ENCODE peak calls at places on chromosome 10, in seven cellular contexts. N is MCF 10A, F is Panc1, K is tibial artery, D is AG04450, M is HFF-Myc, T is fibroblast of mammary gland. J is an unnamed sample.

GRCh38 chr10:43734716-43735115 is 86.0 kb upstream of the ZNF32 start:
- DNase-seq in N (no peak), F (no peak), K (no peak), D (no peak), M (no peak), T (no peak), J (no peak)

GRCh38 chr10:97058521-97058920 is 127.2 kb downstream of the SLIT1 start:
- DNase-seq in N (peak; percentile 43), F (no peak), K (no peak), D (no peak), M (no peak), T (no peak), J (no peak)

GRCh38 chr10:124678566-124679240 is 65.5 kb downstream of the FAM53B start:
- DNase-seq in N (no peak), F (no peak), K (no peak), D (no peak), M (no peak), T (no peak), J (no peak)

GRCh38 chr10:86443069-86443468 is 76.5 kb upstream of the GRID1 start:
- DNase-seq in N (no peak), F (no peak), K (no peak), D (peak; percentile 36), M (no peak), T (peak; percentile 47), J (no peak)

GRCh38 chr10:101566333-101567164 is 21.5 kb downstream of the POLL start:
- DNase-seq in N (no peak), F (no peak), K (peak; percentile 19), D (no peak), M (no peak), T (no peak), J (peak; percentile 49)

GRCh38 chr10:70803768-70804423 is 11.9 kb upstream of the SGPL1 start:
- DNase-seq in N (peak; percentile 90), F (no peak), K (no peak), D (no peak), M (no peak), T (no peak), J (no peak)

GRCh38 chr10:122662231-122662630 is 37.4 kb downstream of the C10orf120 start:
- DNase-seq in N (no peak), F (no peak), K (no peak), D (no peak), M (no peak), T (no peak), J (no peak)

GRCh38 chr10:75982611-75983369 is 551.4 kb downstream of the LRMDA start:
- DNase-seq in N (peak; percentile 22), F (no peak), K (peak; percentile 63), D (no peak), M (no peak), T (peak; percentile 87), J (no peak)

GRCh38 chr10:30027057-30028005 is 32.1 kb downstream of the JCAD start:
- DNase-seq in N (peak; percentile 88), F (no peak), K (no peak), D (no peak), M (no peak), T (no peak), J (no peak)

GRCh38 chr10:70125918-70126590 is 6.6 kb downstream of the AIFM2 start:
- DNase-seq in N (no peak), F (no peak), K (no peak), D (no peak), M (no peak), T (no peak), J (no peak)

GRCh38 chr10:100895346-100895745 is 17.4 kb upstream of the SLF2 start:
- DNase-seq in N (no peak), F (no peak), K (no peak), D (no peak), M (no peak), T (no peak), J (no peak)

GRCh38 chr10:86960003-86960862 is 1.8 kb downstream of the SNCG start:
- DNase-seq in N (peak; percentile 80), F (no peak), K (peak; percentile 50), D (no peak), M (no peak), T (peak; percentile 78), J (peak; percentile 72)

GRCh38 chr10:50561816-50562215 is 61.9 kb downstream of the SGMS1 start:
- DNase-seq in N (peak; percentile 56), F (no peak), K (no peak), D (no peak), M (no peak), T (no peak), J (no peak)

GRCh38 chr10:24915304-24915703 is 37.1 kb downstream of the PRTFDC1 start:
- DNase-seq in N (no peak), F (no peak), K (no peak), D (no peak), M (no peak), T (no peak), J (no peak)

GRCh38 chr10:19209319-19209718 is 160.7 kb downstream of the MALRD1 start:
- DNase-seq in N (peak; percentile 58), F (no peak), K (no peak), D (no peak), M (peak; percentile 2), T (no peak), J (no peak)

GRCh38 chr10:79069325-79070090 is 742 bp downstream of the ZMIZ1 start:
- DNase-seq in N (peak; percentile 46), F (no peak), K (peak; percentile 60), D (no peak), M (no peak), T (no peak), J (peak; percentile 55)

GRCh38 chr10:12179616-12180015 is 16.1 kb downstream of the NUDT5 start:
- DNase-seq in N (no peak), F (no peak), K (no peak), D (no peak), M (no peak), T (no peak), J (no peak)

GRCh38 chr10:102617041-102617440 is 27.2 kb upstream of the TRIM8 start:
- DNase-seq in N (no peak), F (no peak), K (no peak), D (no peak), M (no peak), T (no peak), J (no peak)

GRCh38 chr10:71274901-71275796 is 43.9 kb upstream of the SLC29A3 start:
- DNase-seq in N (no peak), F (no peak), K (no peak), D (no peak), M (no peak), T (no peak), J (no peak)

GRCh38 chr10:86022906-86023305 is 343.7 kb downstream of the GRID1 start:
- DNase-seq in N (no peak), F (no peak), K (no peak), D (no peak), M (no peak), T (no peak), J (no peak)

GRCh38 chr10:48598243-48598935 is 6.5 kb downstream of the ARHGAP22 start:
- DNase-seq in N (no peak), F (no peak), K (no peak), D (no peak), M (no peak), T (no peak), J (no peak)

GRCh38 chr10:89342219-89342966 is 14.6 kb downstream of the IFIT3 start:
- DNase-seq in N (peak; percentile 81), F (no peak), K (peak; percentile 83), D (no peak), M (no peak), T (peak; percentile 96), J (no peak)

GRCh38 chr10:117967149-117967548 is 79.6 kb downstream of the RAB11FIP2 start:
- DNase-seq in N (no peak), F (no peak), K (no peak), D (no peak), M (no peak), T (no peak), J (no peak)

DNA sequence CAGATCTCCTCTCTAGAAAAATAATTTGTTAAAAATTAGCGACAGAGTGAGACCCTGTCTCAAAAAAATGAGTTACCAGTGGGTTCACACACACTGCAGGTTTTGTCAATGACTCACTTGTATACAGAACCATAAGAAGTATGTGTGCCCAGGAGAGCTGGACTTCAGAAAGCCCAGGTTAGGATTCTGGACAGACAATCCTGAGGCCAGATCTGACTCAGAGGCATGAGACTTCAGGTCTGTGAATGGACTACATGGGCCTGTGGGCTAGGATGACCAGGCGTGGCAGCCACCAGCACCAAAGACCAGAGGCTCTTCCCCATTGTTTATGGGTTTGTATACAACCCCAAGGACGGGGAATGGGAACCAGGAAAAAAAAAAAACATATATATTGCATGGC is 9.3 kb upstream of the ZNF438 start:
- DNase-seq in N (no peak), F (no peak), K (no peak), D (no peak), M (no peak), T (no peak), J (no peak)
- TF ChIP-seq CTCF in N (no peak), F (no peak), K (no peak), D (no peak), M (no peak), T (no peak), J (no peak)

GRCh38 chr10:3680186-3680585 is 104.8 kb downstream of the KLF6 start:
- DNase-seq in N (no peak), F (no peak), K (no peak), D (no peak), M (no peak), T (no peak), J (no peak)

GRCh38 chr10:3683560-3683959 is 101.4 kb downstream of the KLF6 start:
- DNase-seq in N (no peak), F (no peak), K (no peak), D (no peak), M (no peak), T (no peak), J (no peak)

GRCh38 chr10:3684891-3685290 is 100.1 kb downstream of the KLF6 start:
- DNase-seq in N (no peak), F (no peak), K (no peak), D (no peak), M (no peak), T (no peak), J (no peak)

GRCh38 chr10:3682745-3683144 is 102.3 kb downstream of the KLF6 start:
- DNase-seq in N (no peak), F (no peak), K (no peak), D (no peak), M (no peak), T (no peak), J (no peak)

GRCh38 chr10:3681642-3682554 is 103.1 kb downstream of the KLF6 start:
- DNase-seq in N (no peak), F (no peak), K (no peak), D (no peak), M (no peak), T (no peak), J (no peak)
- TF ChIP-seq CTCF in N (no peak), F (no peak), K (no peak), D (no peak), M (no peak), T (no peak), J (no peak)

DNA sequence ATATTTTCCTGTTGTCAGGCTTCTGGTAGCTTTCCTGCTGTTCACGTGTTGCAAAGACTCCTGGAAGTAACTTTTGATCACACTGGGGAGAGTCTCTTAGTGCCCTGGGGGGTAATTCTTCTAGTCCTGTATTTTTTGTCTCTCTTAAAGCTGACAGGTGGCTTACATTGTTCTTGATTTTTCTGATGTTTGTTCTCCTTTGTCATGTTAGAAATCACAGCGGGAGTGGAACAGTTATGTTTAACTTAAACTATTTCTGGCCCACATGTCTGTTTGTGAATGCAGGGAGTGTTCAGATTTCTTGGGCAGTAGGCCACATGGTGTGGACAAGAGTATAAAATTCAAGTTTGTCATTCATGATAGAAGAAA is 99.1 kb downstream of the PLPP4 start:
- DNase-seq in N (no peak), F (no peak), K (no peak), D (no peak), M (no peak), T (no peak), J (no peak)
- TF ChIP-seq CTCF in N (no peak), F (no peak), K (no peak), D (no peak), M (no peak), T (no peak), J (no peak)

GRCh38 chr10:3735175-3735574 is 49.8 kb downstream of the KLF6 start:
- DNase-seq in N (no peak), F (no peak), K (no peak), D (no peak), M (no peak), T (no peak), J (no peak)
- TF ChIP-seq CTCF in N (no peak), F (peak; percentile 20), K (no peak), D (no peak), M (no peak), T (no peak), J (no peak)